ENCODE peak calls at places on chromosomes 11 and 22, in ten cellular contexts. One of them, this sample, is unnamed.

GRCh38 chr11:128135451-128135850 is 451.9 kb downstream of the ETS1 start:
- DNase-seq in T follicular helper cell: no peak
- DNase-seq in H1: no peak
- DNase-seq in dorsolateral prefrontal cortex: no peak
- DNase-seq in nucleus accumbens: no peak
- DNase-seq in EL: peak; percentile 2
- DNase-seq in PC-3: peak; percentile 61
- DNase-seq in T1000: no peak
- DNase-seq in GM23338: peak; percentile 69
- DNase-seq in adipocyte: peak; percentile 39
- DNase-seq in this sample: peak; percentile 14

GRCh38 chr11:90803366-90803765 is 580.5 kb upstream of the CHORDC1 start:
- DNase-seq in T follicular helper cell: no peak
- DNase-seq in H1: no peak
- DNase-seq in dorsolateral prefrontal cortex: no peak
- DNase-seq in nucleus accumbens: no peak
- DNase-seq in EL: no peak
- DNase-seq in PC-3: peak; percentile 89
- DNase-seq in T1000: no peak
- DNase-seq in GM23338: peak; percentile 37
- DNase-seq in adipocyte: no peak
- DNase-seq in this sample: no peak

GRCh38 chr11:45489281-45489906 is 176.0 kb downstream of the CHST1 start:
- DNase-seq in T follicular helper cell: no peak
- DNase-seq in H1: no peak
- DNase-seq in dorsolateral prefrontal cortex: no peak
- DNase-seq in nucleus accumbens: no peak
- DNase-seq in EL: no peak
- DNase-seq in PC-3: no peak
- DNase-seq in T1000: no peak
- DNase-seq in GM23338: peak; percentile 63
- DNase-seq in adipocyte: no peak
- DNase-seq in this sample: no peak

GRCh38 chr11:12944889-12945288 is 64.2 kb upstream of the RASSF10 start:
- DNase-seq in T follicular helper cell: no peak
- DNase-seq in H1: no peak
- DNase-seq in dorsolateral prefrontal cortex: no peak
- DNase-seq in nucleus accumbens: no peak
- DNase-seq in EL: no peak
- DNase-seq in PC-3: no peak
- DNase-seq in T1000: no peak
- DNase-seq in GM23338: no peak
- DNase-seq in adipocyte: no peak
- DNase-seq in this sample: no peak

GRCh38 chr11:127521413-127521812 is 520.8 kb upstream of the KIRREL3 start:
- DNase-seq in T follicular helper cell: no peak
- DNase-seq in H1: no peak
- DNase-seq in dorsolateral prefrontal cortex: no peak
- DNase-seq in nucleus accumbens: no peak
- DNase-seq in EL: peak; percentile 37
- DNase-seq in PC-3: no peak
- DNase-seq in T1000: no peak
- DNase-seq in GM23338: no peak
- DNase-seq in adipocyte: peak; percentile 25
- DNase-seq in this sample: no peak

GRCh38 chr22:22942511-22943329 is 55.1 kb downstream of the IGLL5 start:
- DNase-seq in T follicular helper cell: peak; percentile 61
- DNase-seq in H1: peak; percentile 91
- DNase-seq in dorsolateral prefrontal cortex: peak; percentile 44
- DNase-seq in nucleus accumbens: peak; percentile 22
- DNase-seq in EL: peak; percentile 59
- DNase-seq in PC-3: peak; percentile 66
- DNase-seq in T1000: no peak
- DNase-seq in GM23338: peak; percentile 93
- DNase-seq in adipocyte: peak; percentile 57
- DNase-seq in this sample: peak; percentile 89

GRCh38 chr11:123301696-123302400 is 106.8 kb upstream of the CLMP start:
- DNase-seq in T follicular helper cell: peak; percentile 42
- DNase-seq in H1: peak; percentile 93
- DNase-seq in dorsolateral prefrontal cortex: peak; percentile 48
- DNase-seq in nucleus accumbens: no peak
- DNase-seq in EL: peak; percentile 61
- DNase-seq in PC-3: peak; percentile 72
- DNase-seq in T1000: no peak
- DNase-seq in GM23338: peak; percentile 88
- DNase-seq in adipocyte: peak; percentile 82
- DNase-seq in this sample: peak; percentile 93

GRCh38 chr11:34513674-34513995 is at the start of gene ELF5:
- DNase-seq in T follicular helper cell: no peak
- DNase-seq in H1: no peak
- DNase-seq in dorsolateral prefrontal cortex: no peak
- DNase-seq in nucleus accumbens: no peak
- DNase-seq in EL: no peak
- DNase-seq in PC-3: peak; percentile 9
- DNase-seq in T1000: no peak
- DNase-seq in GM23338: peak; percentile 21
- DNase-seq in adipocyte: no peak
- DNase-seq in this sample: no peak

GRCh38 chr11:66881927-66882452 is 25.1 kb downstream of the LRFN4 start:
- DNase-seq in T follicular helper cell: no peak
- DNase-seq in H1: no peak
- DNase-seq in dorsolateral prefrontal cortex: no peak
- DNase-seq in nucleus accumbens: no peak
- DNase-seq in EL: no peak
- DNase-seq in PC-3: no peak
- DNase-seq in T1000: no peak
- DNase-seq in GM23338: no peak
- DNase-seq in adipocyte: no peak
- DNase-seq in this sample: peak; percentile 41

GRCh38 chr11:128421577-128421976 is 165.8 kb downstream of the ETS1 start:
- DNase-seq in T follicular helper cell: no peak
- DNase-seq in H1: no peak
- DNase-seq in dorsolateral prefrontal cortex: no peak
- DNase-seq in nucleus accumbens: no peak
- DNase-seq in EL: peak; percentile 73
- DNase-seq in PC-3: no peak
- DNase-seq in T1000: no peak
- DNase-seq in GM23338: no peak
- DNase-seq in adipocyte: peak; percentile 50
- DNase-seq in this sample: peak; percentile 51

GRCh38 chr11:33624082-33624481 is 76.5 kb downstream of the C11orf91 start:
- DNase-seq in T follicular helper cell: no peak
- DNase-seq in H1: no peak
- DNase-seq in dorsolateral prefrontal cortex: no peak
- DNase-seq in nucleus accumbens: no peak
- DNase-seq in EL: no peak
- DNase-seq in PC-3: no peak
- DNase-seq in T1000: no peak
- DNase-seq in GM23338: no peak
- DNase-seq in adipocyte: no peak
- DNase-seq in this sample: no peak

GRCh38 chr11:111438846-111439520 is 59.9 kb upstream of the POU2AF1 start:
- DNase-seq in T follicular helper cell: no peak
- DNase-seq in H1: no peak
- DNase-seq in dorsolateral prefrontal cortex: no peak
- DNase-seq in nucleus accumbens: no peak
- DNase-seq in EL: no peak
- DNase-seq in PC-3: no peak
- DNase-seq in T1000: no peak
- DNase-seq in GM23338: no peak
- DNase-seq in adipocyte: no peak
- DNase-seq in this sample: peak; percentile 30

GRCh38 chr11:124167852-124168251 is 15.3 kb upstream of the OR10D3 start:
- DNase-seq in T follicular helper cell: no peak
- DNase-seq in H1: no peak
- DNase-seq in dorsolateral prefrontal cortex: no peak
- DNase-seq in nucleus accumbens: no peak
- DNase-seq in EL: no peak
- DNase-seq in PC-3: no peak
- DNase-seq in T1000: no peak
- DNase-seq in GM23338: peak; percentile 64
- DNase-seq in adipocyte: no peak
- DNase-seq in this sample: no peak

GRCh38 chr11:126421243-126421642 is 65.8 kb downstream of the ST3GAL4 start:
- DNase-seq in T follicular helper cell: no peak
- DNase-seq in H1: no peak
- DNase-seq in dorsolateral prefrontal cortex: no peak
- DNase-seq in nucleus accumbens: no peak
- DNase-seq in EL: no peak
- DNase-seq in PC-3: no peak
- DNase-seq in T1000: no peak
- DNase-seq in GM23338: no peak
- DNase-seq in adipocyte: no peak
- DNase-seq in this sample: no peak

GRCh38 chr11:63884191-63884590 is 32.8 kb downstream of the RCOR2 start:
- DNase-seq in T follicular helper cell: no peak
- DNase-seq in H1: no peak
- DNase-seq in dorsolateral prefrontal cortex: no peak
- DNase-seq in nucleus accumbens: no peak
- DNase-seq in EL: no peak
- DNase-seq in PC-3: no peak
- DNase-seq in T1000: no peak
- DNase-seq in GM23338: no peak
- DNase-seq in adipocyte: no peak
- DNase-seq in this sample: no peak

GRCh38 chr22:19815823-19816290 is 38.8 kb downstream of the GNB1L start:
- DNase-seq in T follicular helper cell: no peak
- DNase-seq in H1: peak; percentile 35
- DNase-seq in dorsolateral prefrontal cortex: no peak
- DNase-seq in nucleus accumbens: no peak
- DNase-seq in EL: no peak
- DNase-seq in PC-3: no peak
- DNase-seq in T1000: no peak
- DNase-seq in GM23338: no peak
- DNase-seq in adipocyte: no peak
- DNase-seq in this sample: peak; percentile 63

GRCh38 chr22:35854334-35854733 is 136.7 kb downstream of the APOL5 start:
- DNase-seq in T follicular helper cell: no peak
- DNase-seq in H1: no peak
- DNase-seq in dorsolateral prefrontal cortex: no peak
- DNase-seq in nucleus accumbens: no peak
- DNase-seq in EL: no peak
- DNase-seq in PC-3: no peak
- DNase-seq in T1000: no peak
- DNase-seq in GM23338: no peak
- DNase-seq in adipocyte: no peak
- DNase-seq in this sample: no peak

GRCh38 chr22:28142361-28142801 is 223.3 kb upstream of the PITPNB start:
- DNase-seq in T follicular helper cell: no peak
- DNase-seq in H1: no peak
- DNase-seq in dorsolateral prefrontal cortex: no peak
- DNase-seq in nucleus accumbens: no peak
- DNase-seq in EL: peak; percentile 94
- DNase-seq in PC-3: peak; percentile 12
- DNase-seq in T1000: no peak
- DNase-seq in GM23338: no peak
- DNase-seq in adipocyte: peak; percentile 96
- DNase-seq in this sample: peak; percentile 42

This sample was measured in osteoblast.